ENCODE peak calls at places on chromosomes 3 and 15, in seven cellular contexts. S, X, G, B, Z, R and W are unnamed samples.

GRCh38 chr3:142976621-142977398 is 13.3 kb upstream of the PAQR9 start:
- DNase-seq in S (peak), X (peak), G (no peak), B (peak), Z (no peak), R (no peak), W (peak)

GRCh38 chr15:91258436-91258779 is 158.4 kb downstream of the SV2B start:
- DNase-seq in S (no peak), X (no peak), G (peak), B (no peak), Z (no peak), R (no peak), W (peak)

GRCh38 chr15:72421484-72421883 is 23.4 kb downstream of the TMEM202 start:
- DNase-seq in S (no peak), X (peak), G (no peak), B (no peak), Z (no peak), R (no peak), W (no peak)

GRCh38 chr3:100982710-100983109 is 10.5 kb downstream of the ABI3BP start:
- DNase-seq in S (no peak), X (peak), G (no peak), B (peak), Z (no peak), R (no peak), W (peak)

GRCh38 chr15:36506733-36507356 is 72.6 kb upstream of the CDIN1 start:
- DNase-seq in S (peak), X (no peak), G (no peak), B (no peak), Z (no peak), R (no peak), W (no peak)

GRCh38 chr3:88113311-88114162 is 36.2 kb upstream of the C3orf38 start:
- DNase-seq in S (peak), X (peak), G (peak), B (peak), Z (peak), R (peak), W (peak)

GRCh38 chr3:52535411-52536111 is 844 bp upstream of the UQCC5 start:
- DNase-seq in S (no peak), X (no peak), G (no peak), B (no peak), Z (no peak), R (no peak), W (no peak)

GRCh38 chr3:145006291-145006690 is 1034.7 kb downstream of the DIPK2A start:
- DNase-seq in S (no peak), X (no peak), G (no peak), B (no peak), Z (no peak), R (no peak), W (no peak)

GRCh38 chr3:133931084-133931483 is 35.4 kb upstream of the RAB6B start:
- DNase-seq in S (no peak), X (no peak), G (no peak), B (no peak), Z (no peak), R (no peak), W (no peak)

GRCh38 chr15:73955851-73956250 is 29.6 kb downstream of the LOXL1 start:
- DNase-seq in S (no peak), X (no peak), G (no peak), B (no peak), Z (no peak), R (no peak), W (no peak)

GRCh38 chr15:95994418-95994817 is 336.1 kb upstream of the NR2F2 start:
- DNase-seq in S (no peak), X (peak), G (no peak), B (no peak), Z (no peak), R (no peak), W (no peak)

GRCh38 chr3:42803800-42804112 is 534 bp downstream of the HIGD1A start:
- DNase-seq in S (peak), X (no peak), G (peak), B (no peak), Z (peak), R (peak), W (peak)

GRCh38 chr15:26838742-26839460 is 28.0 kb upstream of the GABRA5 start:
- DNase-seq in S (no peak), X (no peak), G (peak), B (no peak), Z (peak), R (peak), W (peak)

GRCh38 chr15:77126927-77127326 is 56.0 kb upstream of the TSPAN3 start:
- DNase-seq in S (no peak), X (no peak), G (no peak), B (no peak), Z (no peak), R (no peak), W (no peak)

GRCh38 chr15:70586241-70586640 is 177.1 kb downstream of the UACA start:
- DNase-seq in S (no peak), X (no peak), G (no peak), B (no peak), Z (no peak), R (no peak), W (no peak)

GRCh38 chr3:183592820-183593219 is 37.3 kb upstream of the KLHL6 start:
- DNase-seq in S (no peak), X (no peak), G (no peak), B (no peak), Z (no peak), R (no peak), W (no peak)

GRCh38 chr15:64521726-64522164 is 61.4 kb downstream of the ZNF609 start:
- DNase-seq in S (peak), X (peak), G (no peak), B (no peak), Z (peak), R (peak), W (peak)

GRCh38 chr3:123815981-123816380 is 68.2 kb downstream of the MYLK start:
- DNase-seq in S (no peak), X (no peak), G (no peak), B (no peak), Z (no peak), R (no peak), W (no peak)

GRCh38 chr15:76340198-76340801 is 3.7 kb downstream of the ISL2 start:
- DNase-seq in S (no peak), X (no peak), G (no peak), B (peak), Z (peak), R (peak), W (peak)

GRCh38 chr15:81785181-81785580 is 260.6 kb downstream of the MEX3B start:
- DNase-seq in S (no peak), X (no peak), G (no peak), B (no peak), Z (no peak), R (peak), W (no peak)

GRCh38 chr3:148750296-148750695 is 52.6 kb downstream of the AGTR1 start:
- DNase-seq in S (no peak), X (no peak), G (no peak), B (no peak), Z (no peak), R (no peak), W (no peak)

GRCh38 chr15:40776537-40777141 is 6.9 kb downstream of the C15orf62 start:
- DNase-seq in S (no peak), X (peak), G (no peak), B (no peak), Z (no peak), R (no peak), W (no peak)

GRCh38 chr15:87347806-87348515 is 908.6 kb downstream of the NTRK3 start:
- DNase-seq in S (no peak), X (peak), G (no peak), B (no peak), Z (no peak), R (no peak), W (no peak)

GRCh38 chr15:77031376-77032050 is 36.6 kb downstream of the PSTPIP1 start:
- DNase-seq in S (peak), X (peak), G (peak), B (no peak), Z (no peak), R (no peak), W (no peak)

GRCh38 chr15:25939122-25939521 is 76.0 kb upstream of the ATP10A start:
- DNase-seq in S (no peak), X (no peak), G (no peak), B (no peak), Z (no peak), R (no peak), W (no peak)

GRCh38 chr15:63669074-63669473 is 71.9 kb downstream of the FBXL22 start:
- DNase-seq in S (no peak), X (no peak), G (no peak), B (no peak), Z (no peak), R (no peak), W (no peak)

GRCh38 chr3:66303556-66303955 is 82.8 kb downstream of the SLC25A26 start:
- DNase-seq in S (no peak), X (no peak), G (no peak), B (no peak), Z (no peak), R (no peak), W (no peak)

GRCh38 chr3:23653647-23654525 is 151.9 kb upstream of the UBE2E1 start:
- DNase-seq in S (no peak), X (no peak), G (no peak), B (no peak), Z (no peak), R (no peak), W (no peak)

GRCh38 chr3:48404440-48405342 is 25.2 kb downstream of the PLXNB1 start:
- DNase-seq in S (no peak), X (no peak), G (no peak), B (no peak), Z (no peak), R (no peak), W (no peak)

GRCh38 chr3:187040637-187041361 is 98.5 kb downstream of the RPL39L start:
- DNase-seq in S (peak), X (peak), G (no peak), B (peak), Z (no peak), R (no peak), W (no peak)

GRCh38 chr3:127483902-127484591 is 106.5 kb downstream of the TPRA1 start:
- DNase-seq in S (no peak), X (no peak), G (no peak), B (no peak), Z (no peak), R (no peak), W (no peak)

GRCh38 chr3:39920271-39920670 is 110.9 kb downstream of the MYRIP start:
- DNase-seq in S (no peak), X (no peak), G (peak), B (no peak), Z (no peak), R (no peak), W (no peak)

GRCh38 chr15:79093352-79093935 is 2.9 kb upstream of the RASGRF1 start:
- DNase-seq in S (no peak), X (no peak), G (peak), B (no peak), Z (no peak), R (no peak), W (no peak)

GRCh38 chr3:54125317-54125716 is 3.0 kb downstream of the CACNA2D3 start:
- DNase-seq in S (no peak), X (no peak), G (no peak), B (no peak), Z (no peak), R (no peak), W (no peak)

GRCh38 chr3:54121404-54122045 is 827 bp upstream of the CACNA2D3 start:
- DNase-seq in S (no peak), X (no peak), G (peak), B (no peak), Z (no peak), R (peak), W (peak)

GRCh38 chr3:54122802-54123537 is 618 bp downstream of the CACNA2D3 start:
- DNase-seq in S (no peak), X (no peak), G (no peak), B (no peak), Z (no peak), R (peak), W (peak)

GRCh38 chr3:54122046-54122801 is at the start of gene CACNA2D3:
- DNase-seq in S (no peak), X (no peak), G (peak), B (no peak), Z (no peak), R (peak), W (peak)

GRCh38 chr3:54123538-54124196 is 1.3 kb downstream of the CACNA2D3 start:
- DNase-seq in S (no peak), X (no peak), G (no peak), B (no peak), Z (no peak), R (peak), W (peak)
- H2AFZ ChIP-seq in S (no peak), X (peak), G (no peak), B (no peak), Z (peak), R (no peak), W (peak)

GRCh38 chr3:72022027-72022426 is 237.1 kb upstream of the PROK2 start:
- DNase-seq in S (no peak), X (no peak), G (no peak), B (no peak), Z (no peak), R (no peak), W (no peak)
- H2AFZ ChIP-seq in S (no peak), X (no peak), G (no peak), B (no peak), Z (no peak), R (no peak), W (no peak)

GRCh38 chr3:6421666-6422065 is 439.2 kb upstream of the GRM7 start:
- DNase-seq in S (no peak), X (no peak), G (no peak), B (no peak), Z (no peak), R (no peak), W (no peak)
- H2AFZ ChIP-seq in S (no peak), X (no peak), G (no peak), B (no peak), Z (no peak), R (peak), W (no peak)

DNA sequence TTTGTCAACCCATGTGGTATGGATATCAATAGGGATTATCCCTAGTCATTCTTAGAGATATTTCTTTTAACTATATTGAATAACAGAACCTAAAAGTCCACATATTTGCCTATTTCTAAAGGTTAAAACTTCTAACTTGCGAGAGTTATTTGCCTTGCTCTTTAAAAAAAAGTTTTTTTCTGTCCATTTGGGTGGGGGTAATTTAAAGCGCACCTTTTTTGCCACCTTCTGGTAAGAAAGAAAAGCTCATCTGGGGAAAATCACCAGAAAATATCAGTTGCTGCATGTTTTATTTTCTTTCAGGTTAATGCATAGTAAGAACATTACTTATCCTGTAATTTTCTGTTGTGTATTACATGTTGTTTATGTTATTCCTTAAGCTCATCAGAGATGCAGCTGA is 242.0 kb upstream of the GOLGA6L4 start:
- DNase-seq in S (no peak), X (no peak), G (no peak), B (no peak), Z (no peak), R (no peak), W (peak)
- H2AFZ ChIP-seq in S (no peak), X (no peak), G (no peak), B (no peak), Z (no peak), R (no peak), W (no peak)

GRCh38 chr15:58931985-58932384 is 1.5 kb downstream of the SLTM start:
- DNase-seq in S (peak), X (peak), G (peak), B (peak), Z (no peak), R (no peak), W (no peak)
- H2AFZ ChIP-seq in S (no peak), X (no peak), G (no peak), B (no peak), Z (no peak), R (no peak), W (no peak)

GRCh38 chr3:195931582-195932273 is 23.4 kb upstream of the TNK2 start:
- DNase-seq in S (peak), X (no peak), G (no peak), B (no peak), Z (no peak), R (no peak), W (no peak)
- H2AFZ ChIP-seq in S (no peak), X (no peak), G (no peak), B (no peak), Z (no peak), R (no peak), W (no peak)